ENCODE peak calls at places on chromosome 22, in four cellular contexts. One of them, this sample, is unnamed.

GRCh38 chr22:17633217-17633997 is 4.9 kb upstream of the ATP6V1E1 start:
- DNase-seq in NCI-H345: no peak
- DNase-seq in stimulated activated CD4-positive, alpha-beta T cell treated with anti-CD3 and anti-CD28 coated beads, Interleukin-4, amount 100 ng/mL, for 48 hours: no peak
- DNase-seq in DMS79 treated with DMSO at 0.1 percent for 48 hours: no peak
- DNase-seq in this sample: no peak

GRCh38 chr22:25402160-25402500 is 162.3 kb upstream of the GRK3 start:
- DNase-seq in stimulated activated CD4-positive, alpha-beta T cell treated with anti-CD3 and anti-CD28 coated beads, Interleukin-4, amount 100 ng/mL, for 48 hours: no peak
- DNase-seq in NCI-H345: no peak
- DNase-seq in DMS79 treated with DMSO at 0.1 percent for 48 hours: no peak
- DNase-seq in this sample: no peak

GRCh38 chr22:50656122-50657070 is 16.2 kb upstream of the SHANK3 start:
- DNase-seq in DMS79 treated with DMSO at 0.1 percent for 48 hours: no peak
- DNase-seq in NCI-H345: no peak
- DNase-seq in stimulated activated CD4-positive, alpha-beta T cell treated with anti-CD3 and anti-CD28 coated beads, Interleukin-4, amount 100 ng/mL, for 48 hours: no peak
- DNase-seq in this sample: no peak

GRCh38 chr22:25853078-25853477 is 111.1 kb downstream of the MYO18B start:
- DNase-seq in stimulated activated CD4-positive, alpha-beta T cell treated with anti-CD3 and anti-CD28 coated beads, Interleukin-4, amount 100 ng/mL, for 48 hours: no peak
- DNase-seq in DMS79 treated with DMSO at 0.1 percent for 48 hours: no peak
- DNase-seq in NCI-H345: no peak
- DNase-seq in this sample: no peak

GRCh38 chr22:22097727-22098228 is 115.2 kb upstream of the TOP3B start:
- DNase-seq in NCI-H345: no peak
- DNase-seq in DMS79 treated with DMSO at 0.1 percent for 48 hours: no peak
- DNase-seq in stimulated activated CD4-positive, alpha-beta T cell treated with anti-CD3 and anti-CD28 coated beads, Interleukin-4, amount 100 ng/mL, for 48 hours: no peak
- DNase-seq in this sample: no peak

GRCh38 chr22:35258144-35258988 is 1.1 kb downstream of the HMGXB4 start:
- DNase-seq in NCI-H345: no peak
- DNase-seq in stimulated activated CD4-positive, alpha-beta T cell treated with anti-CD3 and anti-CD28 coated beads, Interleukin-4, amount 100 ng/mL, for 48 hours: no peak
- DNase-seq in DMS79 treated with DMSO at 0.1 percent for 48 hours: no peak
- DNase-seq in this sample: peak; percentile 8

GRCh38 chr22:49094151-49094550 is 733.5 kb downstream of the BRD1 start:
- DNase-seq in NCI-H345: peak; percentile 66
- DNase-seq in DMS79 treated with DMSO at 0.1 percent for 48 hours: no peak
- DNase-seq in stimulated activated CD4-positive, alpha-beta T cell treated with anti-CD3 and anti-CD28 coated beads, Interleukin-4, amount 100 ng/mL, for 48 hours: no peak
- DNase-seq in this sample: peak; percentile 51

GRCh38 chr22:28025866-28026575 is 107.0 kb upstream of the PITPNB start:
- DNase-seq in NCI-H345: no peak
- DNase-seq in stimulated activated CD4-positive, alpha-beta T cell treated with anti-CD3 and anti-CD28 coated beads, Interleukin-4, amount 100 ng/mL, for 48 hours: no peak
- DNase-seq in DMS79 treated with DMSO at 0.1 percent for 48 hours: no peak
- DNase-seq in this sample: no peak

GRCh38 chr22:48740086-48740730 is 1087.5 kb downstream of the BRD1 start:
- DNase-seq in NCI-H345: no peak
- DNase-seq in DMS79 treated with DMSO at 0.1 percent for 48 hours: no peak
- DNase-seq in stimulated activated CD4-positive, alpha-beta T cell treated with anti-CD3 and anti-CD28 coated beads, Interleukin-4, amount 100 ng/mL, for 48 hours: no peak
- DNase-seq in this sample: no peak

GRCh38 chr22:30890689-30891442 is 77.7 kb downstream of the MORC2 start:
- DNase-seq in stimulated activated CD4-positive, alpha-beta T cell treated with anti-CD3 and anti-CD28 coated beads, Interleukin-4, amount 100 ng/mL, for 48 hours: peak; percentile 25
- DNase-seq in DMS79 treated with DMSO at 0.1 percent for 48 hours: no peak
- DNase-seq in NCI-H345: no peak
- DNase-seq in this sample: peak; percentile 8

GRCh38 chr22:38228873-38229740 is 27.3 kb downstream of the MAFF start:
- DNase-seq in NCI-H345: no peak
- DNase-seq in DMS79 treated with DMSO at 0.1 percent for 48 hours: no peak
- DNase-seq in stimulated activated CD4-positive, alpha-beta T cell treated with anti-CD3 and anti-CD28 coated beads, Interleukin-4, amount 100 ng/mL, for 48 hours: no peak
- DNase-seq in this sample: no peak

GRCh38 chr22:41238570-41239442 is 1.9 kb downstream of the CHADL start:
- DNase-seq in NCI-H345: no peak
- DNase-seq in stimulated activated CD4-positive, alpha-beta T cell treated with anti-CD3 and anti-CD28 coated beads, Interleukin-4, amount 100 ng/mL, for 48 hours: no peak
- DNase-seq in DMS79 treated with DMSO at 0.1 percent for 48 hours: no peak
- DNase-seq in this sample: no peak

GRCh38 chr22:35347462-35347861 is 33.4 kb upstream of the HMOX1 start:
- DNase-seq in DMS79 treated with DMSO at 0.1 percent for 48 hours: no peak
- DNase-seq in NCI-H345: no peak
- DNase-seq in stimulated activated CD4-positive, alpha-beta T cell treated with anti-CD3 and anti-CD28 coated beads, Interleukin-4, amount 100 ng/mL, for 48 hours: no peak
- DNase-seq in this sample: no peak

GRCh38 chr22:35467788-35468187 is 67.8 kb downstream of the MCM5 start:
- DNase-seq in stimulated activated CD4-positive, alpha-beta T cell treated with anti-CD3 and anti-CD28 coated beads, Interleukin-4, amount 100 ng/mL, for 48 hours: no peak
- DNase-seq in NCI-H345: no peak
- DNase-seq in DMS79 treated with DMSO at 0.1 percent for 48 hours: no peak
- DNase-seq in this sample: peak; percentile 75

GRCh38 chr22:29520851-29521250 is 32.7 kb downstream of the THOC5 start:
- DNase-seq in DMS79 treated with DMSO at 0.1 percent for 48 hours: no peak
- DNase-seq in NCI-H345: no peak
- DNase-seq in stimulated activated CD4-positive, alpha-beta T cell treated with anti-CD3 and anti-CD28 coated beads, Interleukin-4, amount 100 ng/mL, for 48 hours: no peak
- DNase-seq in this sample: no peak

GRCh38 chr22:20380486-20380885 is 13.5 kb upstream of the ZNF74 start:
- DNase-seq in NCI-H345: no peak
- DNase-seq in DMS79 treated with DMSO at 0.1 percent for 48 hours: no peak
- DNase-seq in stimulated activated CD4-positive, alpha-beta T cell treated with anti-CD3 and anti-CD28 coated beads, Interleukin-4, amount 100 ng/mL, for 48 hours: no peak
- DNase-seq in this sample: no peak

GRCh38 chr22:18096823-18097222 is 13.8 kb upstream of the TUBA8 start:
- DNase-seq in DMS79 treated with DMSO at 0.1 percent for 48 hours: no peak
- DNase-seq in stimulated activated CD4-positive, alpha-beta T cell treated with anti-CD3 and anti-CD28 coated beads, Interleukin-4, amount 100 ng/mL, for 48 hours: no peak
- DNase-seq in NCI-H345: no peak
- DNase-seq in this sample: no peak

GRCh38 chr22:50136431-50137047 is 34.0 kb upstream of the PANX2 start:
- DNase-seq in NCI-H345: peak; percentile 59
- DNase-seq in stimulated activated CD4-positive, alpha-beta T cell treated with anti-CD3 and anti-CD28 coated beads, Interleukin-4, amount 100 ng/mL, for 48 hours: no peak
- DNase-seq in DMS79 treated with DMSO at 0.1 percent for 48 hours: peak; percentile 32
- DNase-seq in this sample: no peak

GRCh38 chr22:46622081-46622521 is 1.9 kb downstream of the GRAMD4 start:
- DNase-seq in stimulated activated CD4-positive, alpha-beta T cell treated with anti-CD3 and anti-CD28 coated beads, Interleukin-4, amount 100 ng/mL, for 48 hours: no peak
- DNase-seq in NCI-H345: no peak
- DNase-seq in DMS79 treated with DMSO at 0.1 percent for 48 hours: peak; percentile 56
- DNase-seq in this sample: no peak

GRCh38 chr22:43627485-43628252 is 184.4 kb downstream of the EFCAB6 start:
- DNase-seq in DMS79 treated with DMSO at 0.1 percent for 48 hours: no peak
- DNase-seq in stimulated activated CD4-positive, alpha-beta T cell treated with anti-CD3 and anti-CD28 coated beads, Interleukin-4, amount 100 ng/mL, for 48 hours: no peak
- DNase-seq in NCI-H345: no peak
- DNase-seq in this sample: no peak

GRCh38 chr22:49671331-49672012 is 156.2 kb downstream of the BRD1 start:
- DNase-seq in DMS79 treated with DMSO at 0.1 percent for 48 hours: no peak
- DNase-seq in stimulated activated CD4-positive, alpha-beta T cell treated with anti-CD3 and anti-CD28 coated beads, Interleukin-4, amount 100 ng/mL, for 48 hours: no peak
- DNase-seq in NCI-H345: no peak
- DNase-seq in this sample: no peak

GRCh38 chr22:19799322-19800190 is 39.0 kb downstream of the TBX1 start:
- DNase-seq in DMS79 treated with DMSO at 0.1 percent for 48 hours: no peak
- DNase-seq in NCI-H345: no peak
- DNase-seq in stimulated activated CD4-positive, alpha-beta T cell treated with anti-CD3 and anti-CD28 coated beads, Interleukin-4, amount 100 ng/mL, for 48 hours: no peak
- DNase-seq in this sample: no peak

GRCh38 chr22:39522567-39523300 is 2.4 kb downstream of the ATF4 start:
- DNase-seq in DMS79 treated with DMSO at 0.1 percent for 48 hours: peak; percentile 49
- DNase-seq in stimulated activated CD4-positive, alpha-beta T cell treated with anti-CD3 and anti-CD28 coated beads, Interleukin-4, amount 100 ng/mL, for 48 hours: no peak
- DNase-seq in NCI-H345: peak; percentile 75
- DNase-seq in this sample: peak; percentile 51

GRCh38 chr22:38755155-38755910 is 465 bp downstream of the SUN2 start:
- DNase-seq in NCI-H345: no peak
- DNase-seq in stimulated activated CD4-positive, alpha-beta T cell treated with anti-CD3 and anti-CD28 coated beads, Interleukin-4, amount 100 ng/mL, for 48 hours: no peak
- DNase-seq in DMS79 treated with DMSO at 0.1 percent for 48 hours: no peak
- DNase-seq in this sample: peak; percentile 53

GRCh38 chr22:19818264-19819208 is 36.1 kb downstream of the GNB1L start:
- DNase-seq in DMS79 treated with DMSO at 0.1 percent for 48 hours: no peak
- DNase-seq in NCI-H345: no peak
- DNase-seq in stimulated activated CD4-positive, alpha-beta T cell treated with anti-CD3 and anti-CD28 coated beads, Interleukin-4, amount 100 ng/mL, for 48 hours: no peak
- DNase-seq in this sample: no peak

GRCh38 chr22:49608660-49609059 is 219.0 kb downstream of the BRD1 start:
- DNase-seq in NCI-H345: no peak
- DNase-seq in DMS79 treated with DMSO at 0.1 percent for 48 hours: no peak
- DNase-seq in stimulated activated CD4-positive, alpha-beta T cell treated with anti-CD3 and anti-CD28 coated beads, Interleukin-4, amount 100 ng/mL, for 48 hours: no peak
- DNase-seq in this sample: no peak

GRCh38 chr22:34297536-34298120 is 377.4 kb upstream of the LARGE1 start:
- DNase-seq in stimulated activated CD4-positive, alpha-beta T cell treated with anti-CD3 and anti-CD28 coated beads, Interleukin-4, amount 100 ng/mL, for 48 hours: no peak
- DNase-seq in DMS79 treated with DMSO at 0.1 percent for 48 hours: no peak
- DNase-seq in NCI-H345: no peak
- DNase-seq in this sample: no peak

GRCh38 chr22:10780281-10780680 is 4747.7 kb upstream of the OR11H1 start:
- DNase-seq in NCI-H345: no peak
- DNase-seq in stimulated activated CD4-positive, alpha-beta T cell treated with anti-CD3 and anti-CD28 coated beads, Interleukin-4, amount 100 ng/mL, for 48 hours: no peak
- DNase-seq in DMS79 treated with DMSO at 0.1 percent for 48 hours: no peak
- DNase-seq in this sample: no peak

GRCh38 chr22:50526849-50527801 is 1.7 kb upstream of the SCO2 start:
- DNase-seq in DMS79 treated with DMSO at 0.1 percent for 48 hours: peak; percentile 6
- DNase-seq in NCI-H345: peak; percentile 13
- DNase-seq in stimulated activated CD4-positive, alpha-beta T cell treated with anti-CD3 and anti-CD28 coated beads, Interleukin-4, amount 100 ng/mL, for 48 hours: no peak
- DNase-seq in this sample: peak; percentile 67

GRCh38 chr22:43851979-43852307 is 10.4 kb downstream of the SULT4A1 start:
- DNase-seq in DMS79 treated with DMSO at 0.1 percent for 48 hours: no peak
- DNase-seq in stimulated activated CD4-positive, alpha-beta T cell treated with anti-CD3 and anti-CD28 coated beads, Interleukin-4, amount 100 ng/mL, for 48 hours: no peak
- DNase-seq in NCI-H345: no peak
- DNase-seq in this sample: no peak

GRCh38 chr22:38196791-38197429 is 4.9 kb upstream of the MAFF start:
- DNase-seq in NCI-H345: no peak
- DNase-seq in stimulated activated CD4-positive, alpha-beta T cell treated with anti-CD3 and anti-CD28 coated beads, Interleukin-4, amount 100 ng/mL, for 48 hours: no peak
- DNase-seq in DMS79 treated with DMSO at 0.1 percent for 48 hours: peak; percentile 24
- DNase-seq in this sample: peak; percentile 27

GRCh38 chr22:38238519-38239051 is 34.2 kb downstream of the TMEM184B start:
- DNase-seq in NCI-H345: no peak
- DNase-seq in DMS79 treated with DMSO at 0.1 percent for 48 hours: no peak
- DNase-seq in stimulated activated CD4-positive, alpha-beta T cell treated with anti-CD3 and anti-CD28 coated beads, Interleukin-4, amount 100 ng/mL, for 48 hours: no peak
- DNase-seq in this sample: no peak

GRCh38 chr22:36256474-36256873 is 3.5 kb downstream of the APOL1 start:
- DNase-seq in stimulated activated CD4-positive, alpha-beta T cell treated with anti-CD3 and anti-CD28 coated beads, Interleukin-4, amount 100 ng/mL, for 48 hours: no peak
- DNase-seq in NCI-H345: no peak
- DNase-seq in DMS79 treated with DMSO at 0.1 percent for 48 hours: no peak
- DNase-seq in this sample: no peak

GRCh38 chr22:20615533-20616450 is 108.4 kb downstream of the MED15 start:
- DNase-seq in NCI-H345: no peak
- DNase-seq in DMS79 treated with DMSO at 0.1 percent for 48 hours: no peak
- DNase-seq in stimulated activated CD4-positive, alpha-beta T cell treated with anti-CD3 and anti-CD28 coated beads, Interleukin-4, amount 100 ng/mL, for 48 hours: no peak
- DNase-seq in this sample: no peak

GRCh38 chr22:36565686-36566085 is 36.7 kb upstream of the EIF3D start:
- DNase-seq in stimulated activated CD4-positive, alpha-beta T cell treated with anti-CD3 and anti-CD28 coated beads, Interleukin-4, amount 100 ng/mL, for 48 hours: no peak
- DNase-seq in DMS79 treated with DMSO at 0.1 percent for 48 hours: no peak
- DNase-seq in NCI-H345: no peak
- DNase-seq in this sample: no peak

GRCh38 chr22:36301384-36301828 is 48.5 kb downstream of the APOL1 start:
- DNase-seq in NCI-H345: peak; percentile 27
- DNase-seq in DMS79 treated with DMSO at 0.1 percent for 48 hours: peak; percentile 49
- DNase-seq in stimulated activated CD4-positive, alpha-beta T cell treated with anti-CD3 and anti-CD28 coated beads, Interleukin-4, amount 100 ng/mL, for 48 hours: peak; percentile 81
- DNase-seq in this sample: peak; percentile 51

GRCh38 chr22:27311666-27312566 is 489.6 kb downstream of the MN1 start:
- DNase-seq in NCI-H345: no peak
- DNase-seq in DMS79 treated with DMSO at 0.1 percent for 48 hours: no peak
- DNase-seq in stimulated activated CD4-positive, alpha-beta T cell treated with anti-CD3 and anti-CD28 coated beads, Interleukin-4, amount 100 ng/mL, for 48 hours: no peak
- DNase-seq in this sample: no peak

GRCh38 chr22:49791682-49792081 is 36.0 kb downstream of the BRD1 start:
- DNase-seq in NCI-H345: no peak
- DNase-seq in DMS79 treated with DMSO at 0.1 percent for 48 hours: no peak
- DNase-seq in stimulated activated CD4-positive, alpha-beta T cell treated with anti-CD3 and anti-CD28 coated beads, Interleukin-4, amount 100 ng/mL, for 48 hours: no peak
- DNase-seq in this sample: no peak

GRCh38 chr22:30270841-30271240 is 4.2 kb upstream of the OSM start:
- DNase-seq in DMS79 treated with DMSO at 0.1 percent for 48 hours: no peak
- DNase-seq in NCI-H345: no peak
- DNase-seq in stimulated activated CD4-positive, alpha-beta T cell treated with anti-CD3 and anti-CD28 coated beads, Interleukin-4, amount 100 ng/mL, for 48 hours: no peak
- DNase-seq in this sample: no peak